ENCODE peak calls at places on chromosomes 16 and 17, in eight cellular contexts. P, W, I, H, V, J, L and C are unnamed samples.

GRCh38 chr17:82076785-82077591 is 11.4 kb upstream of the DUS1L start:
- DNase-seq in P (no peak), W (no peak), I (no peak), H (no peak), V (no peak), J (no peak), L (no peak), C (no peak)

GRCh38 chr17:32876414-32877163 is at the start of gene MYO1D:
- DNase-seq in P (peak), W (no peak), I (no peak), H (no peak), V (peak), J (peak), L (no peak), C (no peak)

GRCh38 chr16:1708768-1709180 is 2.8 kb downstream of the MAPK8IP3 start:
- DNase-seq in P (peak), W (peak), I (peak), H (peak), V (no peak), J (no peak), L (peak), C (no peak)

GRCh38 chr16:80663078-80663477 is 122.3 kb downstream of the DYNLRB2 start:
- DNase-seq in P (no peak), W (no peak), I (no peak), H (no peak), V (no peak), J (no peak), L (no peak), C (no peak)

GRCh38 chr17:48676963-48677558 is 45.3 kb downstream of the PRAC1 start:
- DNase-seq in P (no peak), W (no peak), I (no peak), H (no peak), V (no peak), J (no peak), L (no peak), C (no peak)

GRCh38 chr17:18027280-18027679 is 11.7 kb downstream of the ATPAF2 start:
- DNase-seq in P (no peak), W (no peak), I (peak), H (no peak), V (no peak), J (no peak), L (no peak), C (no peak)

GRCh38 chr16:22063888-22064467 is 28.4 kb upstream of the VWA3A start:
- DNase-seq in P (no peak), W (no peak), I (no peak), H (no peak), V (no peak), J (no peak), L (no peak), C (no peak)

GRCh38 chr16:67268136-67268579 is 11.2 kb upstream of the PLEKHG4 start:
- DNase-seq in P (peak), W (peak), I (peak), H (peak), V (no peak), J (peak), L (peak), C (no peak)

GRCh38 chr17:81291662-81292061 is 3.4 kb downstream of the SLC38A10 start:
- DNase-seq in P (peak), W (peak), I (peak), H (peak), V (peak), J (peak), L (no peak), C (no peak)

GRCh38 chr17:82752371-82753200 is 721 bp downstream of the TBCD start:
- DNase-seq in P (no peak), W (no peak), I (peak), H (no peak), V (no peak), J (peak), L (peak), C (no peak)

GRCh38 chr17:28528329-28529011 is 22.3 kb downstream of the FOXN1 start:
- DNase-seq in P (peak), W (no peak), I (no peak), H (no peak), V (no peak), J (no peak), L (peak), C (no peak)

GRCh38 chr16:72947379-72948237 is 100.3 kb downstream of the ZFHX3 start:
- DNase-seq in P (no peak), W (no peak), I (no peak), H (peak), V (no peak), J (no peak), L (no peak), C (no peak)

GRCh38 chr16:71852146-71852545 is 6.4 kb downstream of the ATXN1L start:
- DNase-seq in P (no peak), W (no peak), I (no peak), H (no peak), V (no peak), J (no peak), L (no peak), C (no peak)

GRCh38 chr16:4936181-4936990 is 562 bp downstream of the PPL start:
- DNase-seq in P (no peak), W (no peak), I (no peak), H (no peak), V (peak), J (peak), L (no peak), C (no peak)

GRCh38 chr17:66032082-66032712 is 159.7 kb downstream of the CEP112 start:
- DNase-seq in P (no peak), W (no peak), I (no peak), H (no peak), V (no peak), J (no peak), L (no peak), C (no peak)

GRCh38 chr16:8634991-8635736 is 13.7 kb downstream of the METTL22 start:
- DNase-seq in P (peak), W (peak), I (peak), H (no peak), V (peak), J (no peak), L (no peak), C (no peak)

DNA sequence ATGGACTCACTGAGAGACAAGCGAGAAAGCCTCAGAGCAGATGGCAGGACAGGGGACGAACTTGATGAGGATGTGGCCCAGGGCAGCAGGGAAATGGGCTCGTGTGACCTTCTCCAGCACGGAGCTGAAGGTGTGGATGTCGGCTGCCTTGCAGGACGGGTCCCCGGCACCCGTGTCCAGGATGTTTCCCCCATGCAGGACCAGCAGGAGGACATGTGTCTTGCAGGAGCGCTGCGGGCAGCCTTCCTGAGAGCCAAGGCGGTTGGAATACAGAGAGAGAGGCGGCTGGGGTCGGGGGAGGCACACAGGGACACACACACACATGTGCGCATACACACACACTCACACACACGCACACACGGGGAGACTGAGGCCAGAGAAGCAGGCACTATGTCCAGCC is 39.3 kb downstream of the PIMREG start:
- DNase-seq in P (no peak), W (no peak), I (no peak), H (no peak), V (no peak), J (no peak), L (no peak), C (no peak)
- TF ChIP-seq CTCF in P (no peak), W (no peak), I (no peak), H (no peak), V (no peak), J (no peak), L (no peak), C (no peak)

GRCh38 chr17:64772845-64773299 is 110.8 kb upstream of the SMURF2 start:
- DNase-seq in P (no peak), W (no peak), I (no peak), H (no peak), V (no peak), J (no peak), L (no peak), C (no peak)

GRCh38 chr17:64774888-64775600 is 112.9 kb upstream of the SMURF2 start:
- DNase-seq in P (no peak), W (no peak), I (no peak), H (peak), V (no peak), J (no peak), L (no peak), C (no peak)

GRCh38 chr17:64775701-64776570 is 113.8 kb upstream of the SMURF2 start:
- DNase-seq in P (no peak), W (no peak), I (no peak), H (peak), V (no peak), J (no peak), L (no peak), C (no peak)

GRCh38 chr17:64773386-64773835 is 111.3 kb upstream of the SMURF2 start:
- DNase-seq in P (no peak), W (no peak), I (no peak), H (peak), V (no peak), J (no peak), L (no peak), C (no peak)

DNA sequence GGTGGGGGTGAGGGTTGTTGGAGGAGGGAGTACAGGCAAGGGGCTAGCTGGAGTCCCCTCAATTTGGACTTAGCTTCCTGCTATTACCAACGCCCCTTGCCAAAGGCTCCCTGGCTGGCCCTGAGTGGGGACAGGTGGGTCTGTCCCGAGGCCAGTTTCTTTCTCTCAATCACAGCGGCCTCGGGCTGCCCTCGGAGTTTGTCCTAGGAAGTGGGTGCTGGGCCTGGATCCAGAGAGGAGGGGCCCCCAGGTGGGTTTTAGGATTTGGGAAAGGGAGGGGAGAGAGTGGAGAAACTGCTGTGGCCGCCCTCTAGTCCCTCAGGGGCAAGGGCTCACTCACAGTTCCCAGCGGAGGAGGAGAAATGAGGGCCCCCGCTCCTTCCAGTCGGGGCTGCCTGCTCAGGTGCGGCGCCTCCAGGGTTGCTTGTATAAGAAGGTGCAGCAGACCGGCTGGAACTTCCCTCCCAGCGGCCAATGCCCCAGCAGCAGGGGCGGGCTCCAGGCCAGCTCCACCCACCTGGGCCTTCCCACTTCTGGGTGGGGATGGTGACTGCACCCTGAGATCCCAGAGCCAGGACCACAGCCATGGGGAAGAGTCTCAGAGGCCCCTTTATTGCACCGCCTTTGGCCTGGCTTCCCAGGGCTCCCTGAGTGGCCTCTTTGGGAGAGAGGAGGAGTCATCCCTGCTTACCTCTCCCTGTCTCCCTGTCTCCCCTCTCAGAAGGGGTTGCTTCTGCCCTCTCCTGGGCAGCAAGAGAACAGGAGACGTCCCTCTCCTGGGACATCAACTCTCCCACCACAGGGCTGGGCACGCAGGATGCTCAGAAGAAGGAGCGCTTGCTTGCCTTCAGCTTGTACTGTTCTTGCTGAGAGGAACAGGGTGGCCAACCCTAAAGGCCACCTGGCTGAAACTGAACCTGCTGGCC is 112.0 kb upstream of the SMURF2 start:
- DNase-seq in P (peak), W (peak), I (peak), H (peak), V (peak), J (peak), L (peak), C (no peak)
- TF ChIP-seq CTCF in P (peak), W (peak), I (peak), H (no peak), V (peak), J (peak), L (peak), C (peak)

GRCh38 chr16:3797473-3797872 is 80.1 kb upstream of the TRAP1 start:
- DNase-seq in P (no peak), W (no peak), I (no peak), H (no peak), V (no peak), J (peak), L (no peak), C (no peak)
- TF ChIP-seq CTCF in P (no peak), W (no peak), I (no peak), H (no peak), V (no peak), J (no peak), L (no peak), C (no peak)

GRCh38 chr17:13734880-13735279 is 133.2 kb upstream of the HS3ST3A1 start:
- DNase-seq in P (no peak), W (no peak), I (no peak), H (no peak), V (no peak), J (no peak), L (no peak), C (no peak)

GRCh38 chr17:13736915-13737314 is 135.2 kb upstream of the HS3ST3A1 start:
- DNase-seq in P (no peak), W (peak), I (peak), H (no peak), V (no peak), J (peak), L (peak), C (peak)

GRCh38 chr17:13735861-13736260 is 134.1 kb upstream of the HS3ST3A1 start:
- DNase-seq in P (no peak), W (no peak), I (peak), H (no peak), V (no peak), J (no peak), L (peak), C (no peak)

GRCh38 chr17:13740692-13741091 is 139.0 kb upstream of the HS3ST3A1 start:
- DNase-seq in P (no peak), W (no peak), I (peak), H (no peak), V (no peak), J (no peak), L (no peak), C (no peak)

DNA sequence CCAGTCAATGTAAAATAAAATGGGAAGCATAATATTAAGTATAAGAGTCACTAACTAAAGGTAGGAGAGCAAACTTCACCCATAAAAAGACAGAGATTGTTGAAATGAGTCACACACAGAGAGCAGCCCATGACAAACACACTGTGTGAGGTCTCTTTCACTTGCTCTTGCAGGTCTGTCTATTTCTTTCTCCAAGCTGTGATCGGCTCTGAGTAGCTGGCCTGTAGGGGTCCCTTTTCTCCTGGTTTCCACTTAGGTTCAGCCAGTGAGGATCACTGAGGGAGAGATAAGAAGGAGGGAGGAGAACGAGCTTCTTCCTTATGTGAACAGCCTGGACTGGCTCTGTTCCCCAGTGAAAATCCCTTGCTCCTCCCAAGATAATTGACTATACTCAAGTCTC is 133.7 kb upstream of the HS3ST3A1 start:
- DNase-seq in P (no peak), W (no peak), I (peak), H (no peak), V (peak), J (no peak), L (peak), C (no peak)
- TF ChIP-seq CTCF in P (no peak), W (no peak), I (peak), H (no peak), V (no peak), J (no peak), L (peak), C (no peak)

GRCh38 chr17:499836-500543 is 147.4 kb upstream of the RPH3AL start:
- DNase-seq in P (no peak), W (no peak), I (no peak), H (no peak), V (no peak), J (no peak), L (no peak), C (no peak)

GRCh38 chr17:497587-498034 is 145.0 kb upstream of the RPH3AL start:
- DNase-seq in P (no peak), W (no peak), I (no peak), H (no peak), V (no peak), J (no peak), L (no peak), C (no peak)

GRCh38 chr17:493666-494065 is 141.1 kb upstream of the RPH3AL start:
- DNase-seq in P (no peak), W (no peak), I (no peak), H (no peak), V (no peak), J (no peak), L (no peak), C (no peak)

GRCh38 chr17:494601-495195 is 142.1 kb upstream of the RPH3AL start:
- DNase-seq in P (no peak), W (no peak), I (no peak), H (no peak), V (no peak), J (no peak), L (no peak), C (no peak)

DNA sequence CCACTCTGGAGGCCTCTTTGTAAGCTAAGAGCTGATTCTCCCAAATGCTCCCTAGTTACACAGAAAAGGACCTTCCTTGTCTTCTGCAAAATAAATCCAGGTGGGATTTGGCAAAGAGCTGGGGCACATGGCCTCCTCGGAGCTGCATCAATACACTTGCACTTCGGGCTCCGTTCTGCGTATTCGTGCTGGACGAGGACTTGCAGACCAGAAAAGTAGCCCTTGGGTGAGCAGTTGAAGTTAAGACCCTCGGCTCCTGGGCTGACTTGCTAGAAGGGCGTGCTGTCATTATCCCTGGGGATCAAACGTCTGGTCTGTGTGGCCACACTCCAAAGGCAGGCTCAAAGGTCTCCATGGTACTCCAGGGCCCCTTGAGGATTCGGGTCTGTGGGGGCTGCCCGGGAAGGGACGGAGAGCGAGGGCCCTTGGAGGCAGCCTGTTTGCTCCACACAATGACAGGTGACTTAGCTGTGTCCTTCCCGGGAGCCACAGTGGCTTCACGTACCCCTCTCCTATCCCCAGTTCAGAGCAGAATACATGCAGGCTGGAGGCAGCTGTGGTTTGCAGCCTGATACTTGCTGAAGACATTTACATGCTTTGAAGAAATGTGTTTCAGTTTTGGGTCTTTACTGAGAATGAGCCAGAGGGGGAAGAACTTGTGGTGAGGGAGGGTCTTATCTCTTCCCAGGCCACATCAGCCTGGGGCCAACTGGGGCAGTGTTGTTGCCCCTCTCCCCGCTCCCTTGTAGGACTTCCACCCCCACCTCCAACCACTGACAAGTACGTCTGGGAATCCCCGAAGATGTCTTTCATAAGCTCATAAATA is 144.4 kb upstream of the RPH3AL start:
- DNase-seq in P (no peak), W (no peak), I (peak), H (no peak), V (no peak), J (no peak), L (no peak), C (no peak)
- TF ChIP-seq CTCF in P (no peak), W (no peak), I (no peak), H (no peak), V (no peak), J (no peak), L (no peak), C (no peak)

GRCh38 chr17:2138768-2139167 is 83.9 kb downstream of the HIC1 start:
- DNase-seq in P (no peak), W (peak), I (no peak), H (no peak), V (no peak), J (no peak), L (no peak), C (no peak)

GRCh38 chr17:2140683-2141082 is 85.8 kb downstream of the HIC1 start:
- DNase-seq in P (peak), W (no peak), I (no peak), H (no peak), V (no peak), J (peak), L (no peak), C (no peak)

GRCh38 chr17:2137342-2138098 is 82.6 kb downstream of the HIC1 start:
- DNase-seq in P (peak), W (peak), I (peak), H (no peak), V (peak), J (no peak), L (peak), C (no peak)

GRCh38 chr17:2143332-2143731 is 88.4 kb downstream of the HIC1 start:
- DNase-seq in P (no peak), W (no peak), I (no peak), H (no peak), V (no peak), J (no peak), L (no peak), C (no peak)

DNA sequence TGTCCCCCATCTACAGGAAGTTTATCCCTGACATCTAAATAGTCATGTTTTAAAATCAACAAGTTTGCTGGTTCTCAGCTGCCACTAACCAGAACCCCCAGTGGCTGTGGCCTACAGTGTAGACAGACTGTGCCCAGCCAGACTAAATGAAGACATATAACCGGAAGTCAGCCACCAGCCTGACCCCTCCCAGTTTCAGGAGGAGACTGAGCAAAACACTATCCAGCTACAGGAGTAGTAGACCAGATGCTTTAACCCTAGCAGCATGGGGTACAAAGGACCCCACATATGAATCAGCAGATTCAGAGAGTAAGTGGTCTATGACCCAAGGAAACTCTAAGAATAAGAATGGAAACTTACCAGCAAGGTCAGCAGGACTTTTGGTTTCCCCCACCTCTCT is 83.4 kb downstream of the HIC1 start:
- DNase-seq in P (no peak), W (peak), I (no peak), H (no peak), V (no peak), J (no peak), L (no peak), C (no peak)
- TF ChIP-seq CTCF in P (no peak), W (no peak), I (no peak), H (no peak), V (no peak), J (no peak), L (no peak), C (no peak)

DNA sequence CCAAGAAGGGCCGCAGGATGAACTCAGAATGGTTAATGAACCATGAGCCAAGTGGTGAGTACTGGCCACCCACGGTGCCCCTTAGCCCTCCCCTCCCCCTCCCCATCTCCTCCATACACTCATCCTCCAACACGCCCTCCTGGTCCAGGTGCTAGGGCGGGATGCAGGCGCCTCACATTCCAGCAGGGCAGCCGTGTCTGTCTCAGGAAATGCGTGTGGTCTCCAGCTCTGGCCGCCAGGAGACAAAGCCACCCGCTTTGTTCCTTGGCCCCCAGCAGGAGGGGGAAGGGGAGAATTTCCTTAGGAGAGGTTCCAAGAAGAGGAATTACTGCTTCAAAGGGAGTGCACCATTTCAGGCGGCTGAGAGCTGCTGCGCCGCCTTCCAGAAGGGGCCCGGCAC is 29.8 kb upstream of the RMI2 start:
- DNase-seq in P (no peak), W (peak), I (no peak), H (no peak), V (peak), J (no peak), L (no peak), C (no peak)
- TF ChIP-seq CTCF in P (peak), W (peak), I (no peak), H (no peak), V (no peak), J (no peak), L (no peak), C (peak)